ENCODE peak calls at places on chromosomes 13 and 19, in five cellular contexts. J is transverse colon, H is HCT116, K is K562, Q is stomach. T is an unnamed sample.

GRCh38 chr19:17468302-17469091 is 1.8 kb upstream of the SLC27A1 start:
- DNase-seq in K (no peak), H (no peak), Q (peak; percentile 85), J (peak; percentile 38), T (peak; percentile 86)

GRCh38 chr13:112619730-112620639 is 32.0 kb upstream of the TUBGCP3 start:
- DNase-seq in H (peak; percentile 38), K (peak; percentile 24), Q (no peak), J (no peak), T (no peak)

GRCh38 chr13:26509491-26509890 is 48.0 kb upstream of the WASF3 start:
- DNase-seq in J (no peak), H (no peak), Q (no peak), K (no peak), T (no peak)

GRCh38 chr19:16771618-16772017 is 52.0 kb downstream of the NWD1 start:
- DNase-seq in J (peak; percentile 82), H (peak; percentile 79), Q (peak; percentile 83), K (peak; percentile 85), T (no peak)

GRCh38 chr19:33193864-33194362 is at the start of gene LRP3:
- DNase-seq in J (peak; percentile 26), Q (peak; percentile 52), H (no peak), K (no peak), T (peak; percentile 48)

GRCh38 chr13:33150146-33150545 is 133.9 kb downstream of the KL start:
- DNase-seq in Q (no peak), J (no peak), H (no peak), K (no peak), T (no peak)

GRCh38 chr13:100564444-100565223 is 24.0 kb downstream of the GGACT start:
- DNase-seq in J (no peak), Q (no peak), H (no peak), K (no peak), T (no peak)

GRCh38 chr19:6362351-6362801 is 1.0 kb downstream of the CLPP start:
- DNase-seq in J (no peak), K (no peak), H (no peak), Q (no peak), T (no peak)

GRCh38 chr19:17370026-17370587 is 7.0 kb downstream of the PLVAP start:
- DNase-seq in K (no peak), H (no peak), J (no peak), Q (no peak), T (peak; percentile 40)

GRCh38 chr13:31042501-31043165 is 110.2 kb downstream of the TEX26 start:
- DNase-seq in H (no peak), J (no peak), Q (no peak), K (no peak), T (no peak)

GRCh38 chr13:104008571-104009435 is 942.6 kb upstream of the SLC10A2 start:
- DNase-seq in Q (no peak), H (no peak), K (no peak), J (no peak), T (no peak)

GRCh38 chr13:50149143-50149703 is 134.0 kb downstream of the KCNRG start:
- DNase-seq in J (no peak), Q (no peak), H (no peak), K (no peak), T (no peak)

GRCh38 chr19:2273356-2274184 is 8.4 kb downstream of the PEAK3 start:
- DNase-seq in H (peak; percentile 59), Q (peak; percentile 83), K (peak; percentile 92), J (peak; percentile 85), T (peak; percentile 97)

GRCh38 chr13:105663182-105663581 is 872.3 kb downstream of the EFNB2 start:
- DNase-seq in J (no peak), H (no peak), K (no peak), Q (no peak), T (no peak)

GRCh38 chr19:14167013-14167593 is 30.7 kb upstream of the ASF1B start:
- DNase-seq in K (no peak), J (no peak), H (no peak), Q (no peak), T (no peak)

GRCh38 chr19:33436360-33437345 is 63.1 kb downstream of the CEBPG start:
- DNase-seq in J (no peak), H (no peak), Q (no peak), K (no peak), T (no peak)

GRCh38 chr19:50492303-50493052 is 15.8 kb upstream of the GARIN5A start:
- DNase-seq in Q (no peak), K (peak; percentile 50), H (no peak), J (no peak), T (no peak)

GRCh38 chr13:21675095-21676007 is 4.5 kb downstream of the FGF9 start:
- DNase-seq in Q (peak; percentile 40), H (no peak), J (peak; percentile 54), K (no peak), T (peak; percentile 58)

GRCh38 chr19:10852098-10852800 is 4.0 kb downstream of the C19orf38 start:
- DNase-seq in J (no peak), K (no peak), H (no peak), Q (no peak), T (no peak)

GRCh38 chr19:5025027-5025426 is 56.1 kb downstream of the KDM4B start:
- DNase-seq in Q (no peak), J (no peak), K (no peak), H (no peak), T (no peak)

GRCh38 chr19:10712041-10712440 is 5.8 kb upstream of the DNM2 start:
- DNase-seq in J (peak; percentile 44), Q (no peak), K (no peak), H (no peak), T (no peak)

GRCh38 chr13:43307921-43308433 is 284.6 kb downstream of the DNAJC15 start:
- DNase-seq in K (peak; percentile 4), H (no peak), Q (peak; percentile 80), J (peak; percentile 75), T (no peak)

GRCh38 chr13:105097501-105097900 is 1438.0 kb downstream of the EFNB2 start:
- DNase-seq in K (no peak), H (no peak), J (no peak), Q (no peak), T (no peak)

GRCh38 chr19:55640577-55641375 is at the start of gene ZNF580:
- DNase-seq in Q (peak; percentile 63), K (peak; percentile 87), H (no peak), J (peak; percentile 68), T (peak; percentile 53)

GRCh38 chr19:16593181-16593580 is 21.0 kb upstream of the SLC35E1 start:
- DNase-seq in K (no peak), J (no peak), H (no peak), Q (no peak), T (no peak)

GRCh38 chr13:113860579-113861432 is 3.1 kb downstream of the GAS6 start:
- DNase-seq in Q (peak; percentile 82), K (peak; percentile 77), J (peak; percentile 87), H (no peak), T (peak; percentile 51)

GRCh38 chr13:43389573-43389972 is 366.2 kb downstream of the DNAJC15 start:
- DNase-seq in H (no peak), J (no peak), Q (no peak), K (no peak), T (no peak)

GRCh38 chr13:101397742-101398141 is 18.6 kb downstream of the NALCN start:
- DNase-seq in J (no peak), H (no peak), K (no peak), Q (no peak), T (no peak)

GRCh38 chr19:13865578-13866462 is 11.1 kb upstream of the NANOS3 start:
- DNase-seq in J (no peak), H (no peak), Q (no peak), K (no peak), T (peak; percentile 90)

DNA sequence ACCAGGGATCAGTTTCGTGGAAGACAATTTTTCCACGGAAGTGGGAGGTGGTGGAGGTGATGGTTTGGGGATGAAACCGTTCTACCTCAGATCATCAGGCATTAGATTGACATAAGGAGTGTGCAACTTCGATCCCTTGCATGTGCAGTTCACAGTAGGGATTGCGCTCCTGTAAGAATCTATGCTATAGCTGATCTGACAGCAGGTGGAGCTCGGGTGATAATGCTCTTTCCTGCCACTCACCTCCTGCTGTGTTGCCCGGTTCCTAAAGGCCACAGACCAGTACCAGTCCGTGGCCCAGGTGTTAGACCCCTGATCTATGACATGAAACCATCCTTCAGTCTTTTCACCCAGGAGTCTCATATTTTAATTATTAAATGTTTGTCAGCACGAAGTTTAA is 4.0 kb downstream of the ZNF302 start:
- DNase-seq in J (no peak), H (no peak), K (no peak), Q (no peak), T (no peak)
- H3K9me3 ChIP-seq in J (peaks cover 68% of the 10 kb centered on the region), H (peaks cover 4% of the 10 kb centered on the region), K (no peaks in the 10 kb centered on the region), Q (peaks cover 66% of the 10 kb centered on the region), T (peaks cover 49% of the 10 kb centered on the region)

GRCh38 chr19:46435009-46435408 is 6.3 kb upstream of the PNMA8C start:
- DNase-seq in Q (no peak), J (no peak), H (no peak), K (no peak), T (no peak)
- TF ChIP-seq POLR2AphosphoS5 in Q (no peak), J (no peak), H (no peak), K (no peak), T (no peak)

GRCh38 chr19:35478794-35479193 is 11.5 kb downstream of the KRTDAP start:
- DNase-seq in J (no peak), Q (no peak), K (no peak), H (no peak), T (no peak)

GRCh38 chr19:35474104-35474503 is 16.2 kb downstream of the KRTDAP start:
- DNase-seq in H (no peak), J (no peak), Q (no peak), K (no peak), T (no peak)

GRCh38 chr19:35483089-35483488 is 7.2 kb downstream of the KRTDAP start:
- DNase-seq in H (no peak), Q (no peak), K (no peak), J (no peak), T (no peak)

GRCh38 chr19:35476149-35476548 is 14.1 kb downstream of the KRTDAP start:
- DNase-seq in Q (no peak), J (no peak), K (peak; percentile 53), H (peak; percentile 16), T (no peak)

GRCh38 chr19:35479278-35479677 is 11.0 kb downstream of the KRTDAP start:
- DNase-seq in H (no peak), K (no peak), Q (peak; percentile 51), J (no peak), T (no peak)
- TF ChIP-seq CTCF in H (no peak), K (peak; percentile 12), Q (no peak), J (no peak), T (no peak)

GRCh38 chr19:23998568-23998967 is 83.9 kb downstream of the ZNF726 start:
- DNase-seq in H (no peak), Q (no peak), J (no peak), K (no peak), T (no peak)

GRCh38 chr19:24000656-24001055 is 86.0 kb downstream of the ZNF726 start:
- DNase-seq in J (no peak), H (no peak), Q (no peak), K (no peak), T (no peak)

GRCh38 chr19:23999821-24000610 is 85.3 kb downstream of the ZNF726 start:
- DNase-seq in J (no peak), Q (no peak), H (no peak), K (no peak), T (no peak)

GRCh38 chr19:23992348-23992747 is 77.7 kb downstream of the ZNF726 start:
- DNase-seq in H (no peak), K (no peak), Q (no peak), J (no peak), T (no peak)

DNA sequence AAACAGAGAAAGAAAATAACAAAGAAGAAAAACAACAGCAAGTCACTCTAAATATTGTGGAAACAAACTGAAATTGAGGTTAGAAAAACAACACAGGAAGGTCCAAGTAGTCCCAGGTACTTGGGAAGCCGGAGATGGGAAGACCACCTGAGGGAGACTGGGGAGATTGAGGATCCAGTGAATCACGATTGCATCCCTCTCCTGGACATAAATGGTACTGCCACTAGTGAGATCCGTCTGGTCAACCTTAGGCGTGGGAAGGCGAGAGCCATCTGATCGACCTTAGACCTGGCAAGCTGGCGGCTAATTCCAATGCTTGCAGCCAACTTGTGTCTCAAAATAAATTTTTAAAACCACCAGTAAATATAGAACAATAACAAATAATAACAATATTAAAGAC is 81.9 kb downstream of the ZNF726 start:
- DNase-seq in Q (no peak), J (no peak), K (peak; percentile 46), H (peak; percentile 3), T (no peak)
- H3K9me3 ChIP-seq in Q (no peaks in the 10 kb centered on the region), J (peaks cover 4% of the 10 kb centered on the region), K (peaks cover 2% of the 10 kb centered on the region), H (peaks cover 34% of the 10 kb centered on the region), T (peaks cover 17% of the 10 kb centered on the region)